ENCODE peak calls at places on chromosomes 1 and 21, in six cellular contexts. One of them, this sample, is unnamed.
A peak's percentile ranks its signal among the peaks of the same experiment; 100 is the strongest.

GRCh38 chr1:25432749-25433388 is 2.2 kb downstream of the MACO1 start:
- DNase-seq in prostate gland: no peak
- DNase-seq in endothelial cell: no peak
- DNase-seq in heart right ventricle: no peak
- DNase-seq in thyroid gland: no peak
- DNase-seq in esophagus squamous epithelium: no peak
- DNase-seq in this sample: no peak

GRCh38 chr1:12095822-12096263 is 32.7 kb downstream of the TNFRSF8 start:
- DNase-seq in prostate gland: no peak
- DNase-seq in endothelial cell: no peak
- DNase-seq in heart right ventricle: no peak
- DNase-seq in thyroid gland: no peak
- DNase-seq in esophagus squamous epithelium: no peak
- DNase-seq in this sample: peak; percentile 21

GRCh38 chr1:235930543-235930942 is 63.8 kb upstream of the LYST start:
- DNase-seq in prostate gland: peak; percentile 72
- DNase-seq in endothelial cell: no peak
- DNase-seq in heart right ventricle: no peak
- DNase-seq in thyroid gland: peak; percentile 70
- DNase-seq in esophagus squamous epithelium: no peak
- DNase-seq in this sample: no peak

GRCh38 chr1:224510880-224511645 is 76.5 kb upstream of the WDR26 start:
- DNase-seq in prostate gland: no peak
- DNase-seq in endothelial cell: no peak
- DNase-seq in heart right ventricle: no peak
- DNase-seq in thyroid gland: no peak
- DNase-seq in esophagus squamous epithelium: no peak
- DNase-seq in this sample: no peak

GRCh38 chr1:113812661-113813135 is 422 bp upstream of the RSBN1 start:
- DNase-seq in prostate gland: no peak
- DNase-seq in endothelial cell: no peak
- DNase-seq in heart right ventricle: no peak
- DNase-seq in thyroid gland: peak; percentile 8
- DNase-seq in esophagus squamous epithelium: no peak
- DNase-seq in this sample: peak; percentile 43

GRCh38 chr1:246790833-246791232 is 66.6 kb downstream of the SCCPDH start:
- DNase-seq in prostate gland: no peak
- DNase-seq in endothelial cell: no peak
- DNase-seq in heart right ventricle: no peak
- DNase-seq in thyroid gland: no peak
- DNase-seq in esophagus squamous epithelium: no peak
- DNase-seq in this sample: no peak

GRCh38 chr1:230548357-230548756 is 93.9 kb upstream of the COG2 start:
- DNase-seq in prostate gland: no peak
- DNase-seq in endothelial cell: no peak
- DNase-seq in heart right ventricle: no peak
- DNase-seq in thyroid gland: no peak
- DNase-seq in esophagus squamous epithelium: no peak
- DNase-seq in this sample: no peak

GRCh38 chr1:44108241-44108640 is 10.4 kb upstream of the KLF17 start:
- DNase-seq in prostate gland: no peak
- DNase-seq in endothelial cell: no peak
- DNase-seq in heart right ventricle: no peak
- DNase-seq in thyroid gland: no peak
- DNase-seq in esophagus squamous epithelium: no peak
- DNase-seq in this sample: no peak

GRCh38 chr1:176102700-176103244 is 104.3 kb downstream of the COP1 start:
- DNase-seq in prostate gland: no peak
- DNase-seq in endothelial cell: no peak
- DNase-seq in heart right ventricle: no peak
- DNase-seq in thyroid gland: no peak
- DNase-seq in esophagus squamous epithelium: no peak
- DNase-seq in this sample: peak; percentile 5

GRCh38 chr1:17212487-17213121 is 7.7 kb downstream of the PADI1 start:
- DNase-seq in prostate gland: no peak
- DNase-seq in endothelial cell: no peak
- DNase-seq in heart right ventricle: peak; percentile 25
- DNase-seq in thyroid gland: peak; percentile 67
- DNase-seq in esophagus squamous epithelium: no peak
- DNase-seq in this sample: peak; percentile 89

GRCh38 chr1:201176931-201177330 is 13.7 kb upstream of the IGFN1 start:
- DNase-seq in prostate gland: no peak
- DNase-seq in endothelial cell: no peak
- DNase-seq in heart right ventricle: no peak
- DNase-seq in thyroid gland: no peak
- DNase-seq in esophagus squamous epithelium: no peak
- DNase-seq in this sample: no peak

GRCh38 chr1:232575524-232576040 is 54.4 kb downstream of the SIPA1L2 start:
- DNase-seq in prostate gland: no peak
- DNase-seq in endothelial cell: no peak
- DNase-seq in heart right ventricle: no peak
- DNase-seq in thyroid gland: no peak
- DNase-seq in esophagus squamous epithelium: no peak
- DNase-seq in this sample: no peak

GRCh38 chr1:203649551-203650011 is 22.9 kb downstream of the ATP2B4 start:
- DNase-seq in prostate gland: no peak
- DNase-seq in endothelial cell: no peak
- DNase-seq in heart right ventricle: no peak
- DNase-seq in thyroid gland: no peak
- DNase-seq in esophagus squamous epithelium: no peak
- DNase-seq in this sample: peak; percentile 80

GRCh38 chr1:28199328-28200233 is 23.1 kb upstream of the PTAFR start:
- DNase-seq in prostate gland: no peak
- DNase-seq in endothelial cell: no peak
- DNase-seq in heart right ventricle: no peak
- DNase-seq in thyroid gland: no peak
- DNase-seq in esophagus squamous epithelium: no peak
- DNase-seq in this sample: peak; percentile 92

GRCh38 chr1:163537809-163538208 is 216.1 kb downstream of the NUF2 start:
- DNase-seq in prostate gland: no peak
- DNase-seq in endothelial cell: no peak
- DNase-seq in heart right ventricle: no peak
- DNase-seq in thyroid gland: no peak
- DNase-seq in esophagus squamous epithelium: no peak
- DNase-seq in this sample: no peak

GRCh38 chr1:34529935-34530859 is 224.7 kb upstream of the GJB5 start:
- DNase-seq in prostate gland: no peak
- DNase-seq in endothelial cell: no peak
- DNase-seq in heart right ventricle: no peak
- DNase-seq in thyroid gland: no peak
- DNase-seq in esophagus squamous epithelium: no peak
- DNase-seq in this sample: no peak

GRCh38 chr1:1894354-1895049 is 3.6 kb upstream of the GNB1 start:
- DNase-seq in prostate gland: peak; percentile 79
- DNase-seq in endothelial cell: no peak
- DNase-seq in heart right ventricle: peak; percentile 62
- DNase-seq in thyroid gland: peak; percentile 75
- DNase-seq in esophagus squamous epithelium: no peak
- DNase-seq in this sample: no peak

GRCh38 chr1:183079697-183080096 is 56.5 kb downstream of the LAMC1 start:
- DNase-seq in prostate gland: no peak
- DNase-seq in endothelial cell: no peak
- DNase-seq in heart right ventricle: no peak
- DNase-seq in thyroid gland: no peak
- DNase-seq in esophagus squamous epithelium: no peak
- DNase-seq in this sample: no peak

GRCh38 chr1:226181996-226182714 is 4.4 kb downstream of the ACBD3 start:
- DNase-seq in prostate gland: no peak
- DNase-seq in endothelial cell: peak; percentile 13
- DNase-seq in heart right ventricle: peak; percentile 35
- DNase-seq in thyroid gland: peak; percentile 74
- DNase-seq in esophagus squamous epithelium: no peak
- DNase-seq in this sample: no peak
- TF ChIP-seq CTCF in prostate gland: no peak
- TF ChIP-seq CTCF in endothelial cell: no peak
- TF ChIP-seq CTCF in heart right ventricle: peak; percentile 21
- TF ChIP-seq CTCF in thyroid gland: no peak
- TF ChIP-seq CTCF in esophagus squamous epithelium: peak; percentile 31
- TF ChIP-seq CTCF in this sample: no peak

DNA sequence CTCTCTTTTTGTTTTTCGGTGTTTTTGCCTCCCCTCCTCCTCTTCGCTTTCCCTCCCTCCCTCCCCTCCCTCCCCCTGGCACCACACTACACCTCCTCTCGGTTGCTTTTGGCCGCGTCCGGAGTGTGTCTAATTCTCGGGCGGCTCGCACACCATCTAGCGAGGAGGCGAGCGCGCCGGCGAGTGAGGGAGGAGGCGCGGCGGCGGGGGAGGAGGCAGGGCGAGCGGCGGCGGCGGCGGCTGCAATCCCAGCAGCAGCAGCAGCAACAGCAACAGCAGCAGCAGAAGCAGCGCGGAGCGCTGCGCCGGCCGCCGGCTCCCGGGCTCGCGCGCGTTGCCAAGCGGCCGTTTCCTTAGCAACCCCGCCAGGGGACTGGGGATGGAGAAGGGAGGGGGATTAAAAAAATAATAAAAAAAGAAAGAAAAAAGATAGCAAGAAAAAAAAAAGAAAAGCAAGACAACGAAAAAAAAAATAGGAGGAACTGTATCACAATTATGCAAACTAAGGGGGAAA is 408 bp upstream of the NEGR1 start:
- DNase-seq in prostate gland: peak; percentile 66
- DNase-seq in endothelial cell: peak; percentile 88
- DNase-seq in heart right ventricle: peak; percentile 86
- DNase-seq in thyroid gland: peak; percentile 90
- DNase-seq in esophagus squamous epithelium: no peak
- DNase-seq in this sample: peak; percentile 76
- TF ChIP-seq CTCF in prostate gland: no peak
- TF ChIP-seq CTCF in endothelial cell: no peak
- TF ChIP-seq CTCF in heart right ventricle: no peak
- TF ChIP-seq CTCF in thyroid gland: no peak
- TF ChIP-seq CTCF in esophagus squamous epithelium: peak; percentile 12
- TF ChIP-seq CTCF in this sample: peak; percentile 21

GRCh38 chr1:116982319-116983004 is 19.1 kb upstream of the CD101 start:
- DNase-seq in prostate gland: no peak
- DNase-seq in endothelial cell: no peak
- DNase-seq in heart right ventricle: no peak
- DNase-seq in thyroid gland: no peak
- DNase-seq in esophagus squamous epithelium: no peak
- DNase-seq in this sample: no peak
- TF ChIP-seq CTCF in prostate gland: no peak
- TF ChIP-seq CTCF in endothelial cell: no peak
- TF ChIP-seq CTCF in heart right ventricle: no peak
- TF ChIP-seq CTCF in thyroid gland: no peak
- TF ChIP-seq CTCF in esophagus squamous epithelium: no peak
- TF ChIP-seq CTCF in this sample: no peak

GRCh38 chr1:61323681-61324328 is 241.4 kb downstream of the NFIA start:
- DNase-seq in prostate gland: no peak
- DNase-seq in endothelial cell: no peak
- DNase-seq in heart right ventricle: no peak
- DNase-seq in thyroid gland: no peak
- DNase-seq in esophagus squamous epithelium: no peak
- DNase-seq in this sample: no peak
- TF ChIP-seq CTCF in prostate gland: no peak
- TF ChIP-seq CTCF in endothelial cell: no peak
- TF ChIP-seq CTCF in heart right ventricle: no peak
- TF ChIP-seq CTCF in thyroid gland: no peak
- TF ChIP-seq CTCF in esophagus squamous epithelium: no peak
- TF ChIP-seq CTCF in this sample: no peak

DNA sequence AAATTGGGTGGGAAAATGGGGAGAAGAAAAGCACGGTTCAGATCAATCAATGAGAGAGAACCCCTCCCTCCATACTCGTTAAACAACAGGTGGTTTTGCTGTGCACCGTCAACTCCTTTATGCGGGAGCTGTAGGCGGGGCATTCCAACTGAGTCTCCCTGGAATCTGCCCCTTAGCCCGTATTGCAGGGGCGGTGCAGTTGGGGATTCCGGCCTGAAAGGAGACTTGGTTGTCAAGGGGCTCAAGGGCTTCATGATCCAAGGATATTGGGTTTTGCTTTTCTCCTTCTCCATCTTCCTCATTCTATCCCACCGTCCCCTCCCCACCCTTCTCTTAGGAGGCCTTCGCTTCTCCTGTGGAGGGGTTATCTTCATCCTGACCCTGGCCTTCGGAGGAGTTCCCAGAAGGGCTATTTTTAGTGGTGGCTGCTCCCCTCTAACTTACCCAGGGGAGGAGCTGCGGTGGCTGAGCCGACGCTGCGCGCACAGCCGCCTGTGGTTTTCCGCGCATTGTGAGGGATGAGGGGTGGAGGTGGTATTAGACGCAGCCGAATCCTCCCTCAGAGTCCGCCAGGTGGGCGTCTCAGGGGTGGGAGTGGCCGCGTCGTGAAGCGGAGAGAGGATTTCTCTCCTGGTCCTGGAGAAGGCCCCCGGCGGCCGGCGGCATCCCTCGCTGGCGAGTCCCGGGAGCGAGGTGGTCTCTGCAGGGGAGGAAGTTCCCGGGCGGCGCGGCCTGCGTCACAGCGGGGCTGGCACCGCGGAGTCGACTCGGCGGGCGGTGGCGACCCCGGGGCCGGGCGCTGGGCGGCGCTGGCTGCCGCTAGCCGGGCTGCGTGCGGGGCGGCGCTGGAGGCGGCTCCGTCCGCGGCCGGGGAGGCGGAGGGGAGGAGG is 462 bp upstream of the LRRC8C start:
- DNase-seq in prostate gland: peak; percentile 61
- DNase-seq in endothelial cell: peak; percentile 97
- DNase-seq in heart right ventricle: peak; percentile 92
- DNase-seq in thyroid gland: peak; percentile 76
- DNase-seq in esophagus squamous epithelium: no peak
- DNase-seq in this sample: peak; percentile 90
- TF ChIP-seq CTCF in prostate gland: peak; percentile 43
- TF ChIP-seq CTCF in endothelial cell: no peak
- TF ChIP-seq CTCF in heart right ventricle: peak; percentile 77
- TF ChIP-seq CTCF in thyroid gland: no peak
- TF ChIP-seq CTCF in esophagus squamous epithelium: no peak
- TF ChIP-seq CTCF in this sample: peak; percentile 43

DNA sequence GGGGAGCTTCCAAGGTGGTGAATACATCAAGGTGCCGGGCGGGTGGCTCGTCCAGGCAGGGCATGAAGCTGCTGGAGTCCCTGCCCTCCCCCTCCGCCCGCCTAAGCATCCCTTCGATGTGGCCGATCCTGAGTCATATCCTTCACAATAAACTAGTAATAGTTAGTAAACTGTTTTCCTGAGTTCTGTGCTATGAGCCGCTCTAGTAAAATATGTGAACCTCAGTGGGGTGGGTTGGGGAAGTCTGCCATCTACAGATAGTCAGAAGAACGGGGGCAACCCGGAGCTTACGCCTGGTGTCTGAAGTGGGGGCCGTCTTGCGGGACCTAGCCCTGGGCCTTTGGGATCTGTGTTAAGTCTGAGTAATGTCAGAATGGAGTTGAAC is 21.6 kb downstream of the C2CD2 start:
- DNase-seq in prostate gland: no peak
- DNase-seq in endothelial cell: no peak
- DNase-seq in heart right ventricle: no peak
- DNase-seq in thyroid gland: no peak
- DNase-seq in esophagus squamous epithelium: no peak
- DNase-seq in this sample: no peak
- TF ChIP-seq CTCF in prostate gland: no peak
- TF ChIP-seq CTCF in endothelial cell: no peak
- TF ChIP-seq CTCF in heart right ventricle: no peak
- TF ChIP-seq CTCF in thyroid gland: no peak
- TF ChIP-seq CTCF in esophagus squamous epithelium: no peak
- TF ChIP-seq CTCF in this sample: no peak

GRCh38 chr1:100671604-100672003 is 47.9 kb upstream of the VCAM1 start:
- DNase-seq in prostate gland: no peak
- DNase-seq in endothelial cell: no peak
- DNase-seq in heart right ventricle: no peak
- DNase-seq in thyroid gland: no peak
- DNase-seq in esophagus squamous epithelium: no peak
- DNase-seq in this sample: no peak
- TF ChIP-seq CTCF in prostate gland: no peak
- TF ChIP-seq CTCF in endothelial cell: no peak
- TF ChIP-seq CTCF in heart right ventricle: no peak
- TF ChIP-seq CTCF in thyroid gland: no peak
- TF ChIP-seq CTCF in esophagus squamous epithelium: no peak
- TF ChIP-seq CTCF in this sample: no peak